ENCODE peak calls at places on chromosome 1, in eight cellular contexts. C is EH; O is RCC 7860; J is NT2/D1; X is activated gamma-delta T cell; B is NAMALWA; Z is CD8-positive, alpha-beta memory T cell; U is activated B cell treated with CpG ODN at 0.5 μM for 24 hours. K is an unnamed sample.

GRCh38 chr1:71766748-71767147 is 515.6 kb downstream of the NEGR1 start:
- DNase-seq in C (no peak), O (no peak), J (no peak), X (no peak), B (no peak), Z (no peak), U (no peak), K (no peak)

GRCh38 chr1:99731384-99731783 is 35.1 kb downstream of the FRRS1 start:
- DNase-seq in C (peak), O (peak), J (no peak), X (no peak), B (no peak), Z (no peak), U (no peak), K (no peak)

GRCh38 chr1:47262787-47263413 is 30.9 kb upstream of the TAL1 start:
- DNase-seq in C (peak), O (peak), J (peak), X (no peak), B (peak), Z (no peak), U (no peak), K (peak)

GRCh38 chr1:8047686-8048522 is 21.8 kb upstream of the ERRFI1 start:
- DNase-seq in C (peak), O (peak), J (no peak), X (no peak), B (no peak), Z (no peak), U (no peak), K (no peak)

GRCh38 chr1:175984813-175985212 is 222.3 kb downstream of the COP1 start:
- DNase-seq in C (no peak), O (no peak), J (no peak), X (no peak), B (no peak), Z (no peak), U (no peak), K (no peak)

GRCh38 chr1:77412069-77412793 is 130.4 kb downstream of the AK5 start:
- DNase-seq in C (peak), O (peak), J (no peak), X (no peak), B (no peak), Z (no peak), U (no peak), K (no peak)

GRCh38 chr1:231219422-231220401 is 21.3 kb upstream of the GNPAT start:
- DNase-seq in C (no peak), O (no peak), J (no peak), X (no peak), B (no peak), Z (no peak), U (no peak), K (no peak)

GRCh38 chr1:63935148-63935547 is 161.3 kb downstream of the ROR1 start:
- DNase-seq in C (peak), O (peak), J (no peak), X (no peak), B (no peak), Z (no peak), U (no peak), K (no peak)

GRCh38 chr1:177884499-177885021 is 85.3 kb downstream of the SEC16B start:
- DNase-seq in C (peak), O (no peak), J (no peak), X (no peak), B (no peak), Z (no peak), U (no peak), K (no peak)

GRCh38 chr1:57621776-57622175 is 197.9 kb upstream of the DAB1 start:
- DNase-seq in C (no peak), O (no peak), J (no peak), X (no peak), B (no peak), Z (no peak), U (no peak), K (no peak)

GRCh38 chr1:86119214-86119764 is 37.3 kb downstream of the COL24A1 start:
- DNase-seq in C (no peak), O (no peak), J (no peak), X (no peak), B (no peak), Z (no peak), U (no peak), K (no peak)

GRCh38 chr1:235972316-235973090 is 92.4 kb downstream of the NID1 start:
- DNase-seq in C (peak), O (peak), J (no peak), X (no peak), B (no peak), Z (no peak), U (no peak), K (no peak)

GRCh38 chr1:214979191-214979590 is 103.3 kb upstream of the KCNK2 start:
- DNase-seq in C (no peak), O (no peak), J (no peak), X (no peak), B (no peak), Z (no peak), U (no peak), K (no peak)

GRCh38 chr1:152506899-152507498 is 3.6 kb upstream of the LCE5A start:
- DNase-seq in C (no peak), O (no peak), J (no peak), X (no peak), B (no peak), Z (no peak), U (no peak), K (no peak)

GRCh38 chr1:162690672-162691434 is 58.6 kb downstream of the DDR2 start:
- DNase-seq in C (peak), O (peak), J (peak), X (no peak), B (no peak), Z (no peak), U (no peak), K (no peak)

GRCh38 chr1:113675299-113675698 is 84.0 kb downstream of the PHTF1 start:
- DNase-seq in C (peak), O (no peak), J (no peak), X (no peak), B (no peak), Z (no peak), U (no peak), K (no peak)